ENCODE peak calls at places on chromosome 15, in five cellular contexts. Z is K562, I is GM12878, V is HCT116, U is H1. C is an unnamed sample.

GRCh38 chr15:73905224-73905827 is 20.9 kb upstream of the LOXL1 start:
- DNase-seq in Z (no peak), I (no peak), V (no peak), U (no peak), C (no peak)

GRCh38 chr15:59996498-59997041 is 7.5 kb upstream of the FOXB1 start:
- DNase-seq in Z (no peak), I (no peak), V (no peak), U (peak), C (peak)

GRCh38 chr15:52567886-52568568 is 803 bp downstream of the ARPP19 start:
- DNase-seq in Z (peak), I (no peak), V (peak), U (no peak), C (peak)

GRCh38 chr15:33140326-33140725 is 54.2 kb downstream of the FMN1 start:
- DNase-seq in Z (no peak), I (no peak), V (no peak), U (no peak), C (no peak)

GRCh38 chr15:34470091-34470490 is 32.5 kb upstream of the GOLGA8A start:
- DNase-seq in Z (no peak), I (no peak), V (no peak), U (no peak), C (no peak)

GRCh38 chr15:72037321-72037720 is 80.6 kb downstream of the MYO9A start:
- DNase-seq in Z (no peak), I (no peak), V (peak), U (no peak), C (peak)

GRCh38 chr15:90902656-90902995 is 476 bp upstream of the MAN2A2 start:
- DNase-seq in Z (no peak), I (no peak), V (no peak), U (no peak), C (no peak)

GRCh38 chr15:84940399-84940798 is 41.3 kb upstream of the PDE8A start:
- DNase-seq in Z (no peak), I (no peak), V (no peak), U (no peak), C (no peak)

GRCh38 chr15:61315471-61315870 is 86.4 kb upstream of the RORA start:
- DNase-seq in Z (no peak), I (no peak), V (no peak), U (no peak), C (no peak)

GRCh38 chr15:76139368-76140068 is 79.7 kb downstream of the TMEM266 start:
- DNase-seq in Z (peak), I (peak), V (peak), U (peak), C (peak)

GRCh38 chr15:92770641-92771040 is 115.1 kb upstream of the FAM174B start:
- DNase-seq in Z (no peak), I (no peak), V (no peak), U (no peak), C (no peak)

GRCh38 chr15:64430000-64430735 is 30.2 kb upstream of the ZNF609 start:
- DNase-seq in Z (peak), I (peak), V (no peak), U (peak), C (no peak)

GRCh38 chr15:92120082-92120481 is 266.6 kb downstream of the SLCO3A1 start:
- DNase-seq in Z (no peak), I (no peak), V (no peak), U (no peak), C (no peak)

GRCh38 chr15:88431441-88431840 is 35.7 kb downstream of the MRPL46 start:
- DNase-seq in Z (no peak), I (no peak), V (no peak), U (no peak), C (no peak)

GRCh38 chr15:71752604-71753289 is 57.6 kb upstream of the NR2E3 start:
- DNase-seq in Z (no peak), I (no peak), V (peak), U (no peak), C (peak)

GRCh38 chr15:69508659-69509058 is 56.0 kb downstream of the RPLP1 start:
- DNase-seq in Z (no peak), I (no peak), V (no peak), U (no peak), C (no peak)

GRCh38 chr15:95840004-95840403 is 490.5 kb upstream of the NR2F2 start:
- DNase-seq in Z (no peak), I (no peak), V (no peak), U (no peak), C (no peak)

GRCh38 chr15:63029701-63030100 is 12.8 kb upstream of the TPM1 start:
- DNase-seq in Z (no peak), I (no peak), V (no peak), U (no peak), C (no peak)

GRCh38 chr15:29687204-29687768 is 135.0 kb downstream of the TJP1 start:
- DNase-seq in Z (no peak), I (no peak), V (no peak), U (peak), C (no peak)

GRCh38 chr15:51076898-51077564 is 17.7 kb downstream of the TNFAIP8L3 start:
- DNase-seq in Z (no peak), I (peak), V (no peak), U (peak), C (no peak)

GRCh38 chr15:63327648-63328421 is 50.4 kb downstream of the APH1B start:
- DNase-seq in Z (no peak), I (no peak), V (no peak), U (no peak), C (no peak)

GRCh38 chr15:70923311-70924080 is 30.9 kb downstream of the LRRC49 start:
- DNase-seq in Z (no peak), I (no peak), V (no peak), U (no peak), C (no peak)

GRCh38 chr15:92623435-92623834 is 32.1 kb downstream of the FAM174B start:
- DNase-seq in Z (no peak), I (no peak), V (no peak), U (no peak), C (no peak)

GRCh38 chr15:36263666-36264065 is 315.8 kb upstream of the CDIN1 start:
- DNase-seq in Z (no peak), I (no peak), V (no peak), U (no peak), C (no peak)

GRCh38 chr15:60708684-60709083 is 229.7 kb upstream of the ICE2 start:
- DNase-seq in Z (no peak), I (no peak), V (no peak), U (no peak), C (no peak)

GRCh38 chr15:85800460-85801123 is 5.9 kb upstream of the KLHL25 start:
- DNase-seq in Z (no peak), I (no peak), V (peak), U (no peak), C (peak)

GRCh38 chr15:64990168-64990470 is 405 bp upstream of the SPG21 start:
- DNase-seq in Z (no peak), I (no peak), V (peak), U (no peak), C (no peak)

GRCh38 chr15:80367094-80367493 is 37.1 kb upstream of the ARNT2 start:
- DNase-seq in Z (peak), I (no peak), V (peak), U (peak), C (peak)

GRCh38 chr15:51861557-51862350 is 32.3 kb downstream of the TMOD3 start:
- DNase-seq in Z (no peak), I (no peak), V (no peak), U (no peak), C (no peak)

GRCh38 chr15:33135355-33135781 is 59.1 kb downstream of the FMN1 start:
- DNase-seq in Z (no peak), I (no peak), V (no peak), U (no peak), C (no peak)

GRCh38 chr15:70248116-70249025 is 150.7 kb upstream of the TLE3 start:
- DNase-seq in Z (no peak), I (no peak), V (no peak), U (no peak), C (no peak)

GRCh38 chr15:38828031-38828532 is 263.5 kb upstream of the RASGRP1 start:
- DNase-seq in Z (no peak), I (no peak), V (no peak), U (no peak), C (no peak)

GRCh38 chr15:38826880-38827279 is 262.3 kb upstream of the RASGRP1 start:
- DNase-seq in Z (no peak), I (no peak), V (no peak), U (no peak), C (no peak)

GRCh38 chr15:38824719-38825118 is 260.1 kb upstream of the RASGRP1 start:
- DNase-seq in Z (no peak), I (no peak), V (no peak), U (no peak), C (no peak)

GRCh38 chr15:38823272-38823671 is 258.7 kb upstream of the RASGRP1 start:
- DNase-seq in Z (no peak), I (no peak), V (no peak), U (no peak), C (no peak)

GRCh38 chr15:38829086-38829485 is 264.5 kb upstream of the RASGRP1 start:
- DNase-seq in Z (no peak), I (no peak), V (no peak), U (no peak), C (no peak)
- TF ChIP-seq YY1 in Z (no peak), I (no peak), V (no peak), U (no peak), C (no peak)

GRCh38 chr15:58520464-58520863 is 88.7 kb downstream of the LIPC start:
- DNase-seq in Z (no peak), I (no peak), V (no peak), U (no peak), C (no peak)

GRCh38 chr15:58520936-58521292 is 89.1 kb downstream of the LIPC start:
- DNase-seq in Z (no peak), I (no peak), V (no peak), U (no peak), C (no peak)

GRCh38 chr15:58522391-58522790 is 90.6 kb downstream of the LIPC start:
- DNase-seq in Z (no peak), I (no peak), V (no peak), U (no peak), C (no peak)

GRCh38 chr15:58522865-58523264 is 91.1 kb downstream of the LIPC start:
- DNase-seq in Z (no peak), I (no peak), V (no peak), U (no peak), C (no peak)

GRCh38 chr15:58521293-58521991 is 89.7 kb downstream of the LIPC start:
- DNase-seq in Z (peak), I (no peak), V (peak), U (no peak), C (peak)
- TF ChIP-seq ATF3 in Z (no peak), I (no peak), V (no peak), U (no peak), C (no peak)

GRCh38 chr15:98803228-98804056 is 155.1 kb downstream of the IGF1R start:
- DNase-seq in Z (no peak), I (no peak), V (no peak), U (no peak), C (no peak)
- TF ChIP-seq YY1 in Z (no peak), I (no peak), V (no peak), U (no peak), C (no peak)

GRCh38 chr15:79307251-79307650 is 3.7 kb upstream of the TMED3 start:
- DNase-seq in Z (no peak), I (no peak), V (no peak), U (no peak), C (no peak)
- TF ChIP-seq ATF3 in Z (no peak), I (no peak), V (no peak), U (no peak), C (no peak)

GRCh38 chr15:75107905-75108838 is 84.8 kb downstream of the PPCDC start:
- DNase-seq in Z (peak), I (peak), V (peak), U (no peak), C (peak)
- TF ChIP-seq YY1 in Z (no peak), I (no peak), V (no peak), U (no peak), C (no peak)

DNA sequence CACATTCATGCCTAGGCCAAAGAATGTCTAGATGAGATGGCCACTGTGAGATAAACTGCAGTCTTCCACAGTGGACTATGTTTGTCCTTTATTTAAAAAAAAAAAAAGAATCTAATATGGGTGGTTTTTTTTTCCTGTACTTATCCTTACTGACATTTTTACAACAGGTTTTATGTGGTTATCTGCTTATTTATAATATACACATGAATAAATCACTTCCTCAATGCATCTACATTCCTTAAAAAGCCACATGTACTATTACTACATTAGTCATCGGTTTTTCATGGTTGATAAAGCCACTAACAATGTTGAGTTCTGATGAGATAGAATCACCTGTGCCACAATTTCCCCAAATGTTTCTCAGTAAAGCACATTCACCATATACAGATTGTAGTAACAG is 341.3 kb upstream of the THBS1 start:
- DNase-seq in Z (no peak), I (no peak), V (no peak), U (no peak), C (no peak)
- TF ChIP-seq ATF3 in Z (no peak), I (no peak), V (no peak), U (no peak), C (no peak)

GRCh38 chr15:26156041-26156440 is 292.9 kb upstream of the ATP10A start:
- DNase-seq in Z (no peak), I (no peak), V (no peak), U (no peak), C (no peak)
- TF ChIP-seq YY1 in Z (no peak), I (no peak), V (no peak), U (no peak), C (no peak)

DNA sequence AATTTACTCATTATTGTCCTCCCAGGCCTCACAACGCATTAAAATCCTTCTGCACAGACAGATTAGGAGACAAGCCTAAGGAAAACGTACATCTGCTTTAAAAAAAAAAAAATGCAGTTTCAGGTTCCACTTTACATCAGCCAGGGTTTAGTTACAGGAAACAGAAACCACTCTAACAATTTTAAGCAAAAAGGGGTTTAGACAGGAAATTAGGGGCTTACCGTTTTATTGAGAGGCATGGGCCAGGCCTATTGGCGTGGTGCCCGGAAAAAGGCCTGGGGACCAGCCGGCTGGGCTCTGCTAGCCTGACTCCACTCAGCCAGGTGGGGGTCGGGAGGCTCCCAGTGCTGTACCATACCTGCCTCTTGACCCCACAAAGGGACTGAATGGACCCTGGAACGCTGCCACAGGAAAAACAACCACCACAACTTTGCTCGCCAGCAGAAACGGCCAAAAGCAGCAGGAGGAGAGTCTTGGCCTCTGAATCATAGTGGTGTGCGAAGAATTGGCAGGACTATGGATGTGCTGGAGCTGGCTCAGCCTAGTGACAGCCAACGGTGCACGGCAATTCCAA is 124.3 kb downstream of the CHSY1 start:
- DNase-seq in Z (no peak), I (peak), V (peak), U (no peak), C (peak)
- TF ChIP-seq ATF3 in Z (no peak), I (no peak), V (no peak), U (no peak), C (no peak)

DNA sequence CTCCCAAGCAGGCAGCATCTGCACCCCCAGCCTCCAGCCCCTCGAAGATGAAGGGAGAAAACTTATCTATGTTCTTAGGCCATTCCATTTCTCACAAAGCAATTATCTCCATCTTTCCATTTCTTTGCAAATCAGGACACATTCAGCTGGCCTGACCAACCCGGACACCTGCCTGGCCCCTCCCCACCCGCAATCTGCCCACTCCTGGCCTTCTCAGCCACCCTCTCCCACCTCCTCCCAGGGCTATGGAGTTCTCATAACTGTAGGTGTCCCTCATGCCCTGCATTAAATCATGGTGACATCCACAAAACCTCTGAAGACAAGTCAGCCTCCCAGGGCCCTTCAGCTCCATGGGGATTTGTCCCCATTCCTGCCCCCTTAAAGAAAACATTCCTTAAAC is 119.3 kb downstream of the MEGF11 start:
- DNase-seq in Z (no peak), I (no peak), V (no peak), U (no peak), C (no peak)
- TF ChIP-seq YY1 in Z (no peak), I (no peak), V (no peak), U (no peak), C (no peak)

GRCh38 chr15:53693729-53694533 is 65.5 kb downstream of the WDR72 start:
- DNase-seq in Z (no peak), I (no peak), V (no peak), U (no peak), C (no peak)
- TF ChIP-seq ATF3 in Z (no peak), I (no peak), V (no peak), U (no peak), C (no peak)